ENCODE peak calls at places on chromosomes 6 and 20, in seven cellular contexts. T, C, X, J, O, W and I are unnamed samples.

GRCh38 chr6:170203212-170203611 is 87.7 kb downstream of the DLL1 start:
- DNase-seq in O (no peak), W (no peak), C (no peak), X (no peak), T (no peak), J (no peak), I (no peak)

GRCh38 chr6:44642870-44643522 is 255.5 kb downstream of the CDC5L start:
- DNase-seq in W (no peak), X (no peak), T (no peak), O (no peak), J (no peak), C (peak; percentile 18), I (no peak)

GRCh38 chr20:51769941-51770615 is 1.9 kb upstream of the ATP9A start:
- DNase-seq in X (no peak), T (no peak), J (no peak), O (no peak), C (no peak), W (no peak), I (no peak)

GRCh38 chr6:56798163-56798562 is 155.5 kb upstream of the DST start:
- DNase-seq in O (no peak), C (peak; percentile 90), J (no peak), X (no peak), W (no peak), T (no peak), I (no peak)

GRCh38 chr6:16776394-16777017 is 15.2 kb upstream of the ATXN1 start:
- DNase-seq in T (no peak), W (no peak), X (no peak), O (no peak), J (no peak), C (no peak), I (no peak)

GRCh38 chr6:5619249-5619648 is 357.9 kb downstream of the FARS2 start:
- DNase-seq in J (no peak), T (no peak), X (no peak), C (no peak), O (peak; percentile 59), W (no peak), I (no peak)

GRCh38 chr20:831251-831650 is 2.3 kb upstream of the FAM110A start:
- DNase-seq in C (no peak), J (no peak), W (no peak), T (no peak), O (no peak), X (no peak), I (no peak)

GRCh38 chr20:31595654-31596411 is 9.3 kb upstream of the ID1 start:
- DNase-seq in X (peak; percentile 83), C (peak; percentile 86), J (no peak), W (no peak), T (peak; percentile 60), O (no peak), I (no peak)

GRCh38 chr20:46607191-46607848 is 43.9 kb downstream of the SLC13A3 start:
- DNase-seq in W (no peak), J (no peak), X (no peak), T (no peak), C (no peak), O (no peak), I (no peak)

GRCh38 chr6:163309491-163310026 is 105.0 kb upstream of the QKI start:
- DNase-seq in T (no peak), W (no peak), C (peak; percentile 10), X (no peak), O (no peak), J (no peak), I (no peak)

GRCh38 chr6:162964703-162965140 is 236.9 kb downstream of the PACRG start:
- DNase-seq in O (no peak), C (peak; percentile 99), J (no peak), W (peak; percentile 14), X (peak; percentile 66), T (no peak), I (no peak)

GRCh38 chr6:131867744-131868143 is 59.9 kb downstream of the ENPP1 start:
- DNase-seq in W (no peak), C (peak; percentile 66), T (no peak), J (no peak), O (no peak), X (no peak), I (no peak)

GRCh38 chr6:3061501-3061941 is 6.8 kb upstream of the RIPK1 start:
- DNase-seq in O (peak; percentile 16), C (peak; percentile 84), W (no peak), X (no peak), J (no peak), T (no peak), I (no peak)
- TF ChIP-seq CTCF in O (no peak), C (peak; percentile 39), W (no peak), X (no peak), J (no peak), T (no peak), I (no peak)

GRCh38 chr6:106325336-106326178 is at the start of gene ATG5:
- DNase-seq in C (peak; percentile 99), J (peak; percentile 99), T (peak; percentile 98), W (peak; percentile 100), O (peak; percentile 99), X (peak; percentile 100), I (peak; percentile 97)
- TF ChIP-seq CTCF in C (no peak), J (no peak), T (no peak), W (no peak), O (no peak), X (no peak), I (no peak)

GRCh38 chr20:34061695-34062094 is 50.3 kb downstream of the EIF2S2 start:
- DNase-seq in C (no peak), O (no peak), W (no peak), T (no peak), X (no peak), J (no peak), I (no peak)
- TF ChIP-seq CTCF in C (no peak), O (no peak), W (no peak), T (no peak), X (no peak), J (no peak), I (no peak)

DNA sequence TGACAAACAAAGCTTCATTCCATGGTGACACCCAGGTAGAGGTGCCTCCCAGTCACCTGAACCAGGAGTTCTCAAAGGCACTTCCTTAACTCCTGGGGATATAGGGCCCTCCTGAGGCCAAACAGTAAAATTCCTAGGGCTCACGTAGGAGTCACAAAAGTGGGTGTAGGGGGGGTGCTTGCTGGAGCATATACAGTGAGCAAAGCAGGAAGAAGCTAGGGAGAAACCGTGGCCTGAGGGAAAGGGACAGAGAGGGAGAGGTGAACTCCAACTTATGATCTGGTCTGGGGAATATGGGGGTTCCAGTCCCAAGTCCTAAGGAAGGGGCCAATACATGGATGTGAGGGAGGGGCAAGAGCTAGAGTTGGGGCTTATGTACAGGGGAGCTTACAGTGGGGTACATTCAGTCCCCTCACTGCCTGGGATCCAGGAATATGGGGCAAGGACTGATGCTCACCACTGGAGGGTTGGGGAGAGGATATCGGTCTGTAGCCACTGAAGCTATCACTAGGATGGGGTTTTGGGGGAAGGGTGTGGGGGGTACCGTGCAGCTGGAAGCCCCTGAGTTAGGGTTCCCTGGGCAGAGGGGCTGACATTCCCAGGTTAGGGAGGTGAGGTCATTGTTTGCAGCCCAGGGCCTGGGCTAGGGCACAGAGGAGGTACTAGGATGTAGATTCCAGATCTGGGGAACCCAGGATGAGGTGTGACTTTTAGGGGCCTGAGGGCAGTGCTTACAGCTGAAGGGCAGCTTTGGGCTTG is 950 bp downstream of the PEDS1 start:
- DNase-seq in J (no peak), W (no peak), O (no peak), C (no peak), T (no peak), X (no peak), I (no peak)
- TF ChIP-seq CTCF in J (no peak), W (no peak), O (no peak), C (no peak), T (no peak), X (no peak), I (no peak)

GRCh38 chr20:62352402-62353288 is 14.5 kb downstream of the LAMA5 start:
- DNase-seq in T (no peak), W (no peak), J (no peak), O (peak; percentile 22), X (peak; percentile 96), C (no peak), I (no peak)
- TF ChIP-seq CTCF in T (peak; percentile 61), W (no peak), J (no peak), O (no peak), X (peak; percentile 38), C (no peak), I (peak; percentile 44)